ENCODE peak calls at places on chromosomes 7 and 10, in seven cellular contexts. L is hippocampal formation, U is DMS53, F is epithelial cell of proximal tubule, R is SW480, D is HuH-7.5, G is A549. W is an unnamed sample.

GRCh38 chr7:43325595-43325994 is 213.1 kb downstream of the HECW1 start:
- DNase-seq in L (no peak), U (no peak), F (no peak), R (no peak), D (no peak), G (no peak), W (no peak)

GRCh38 chr7:86282014-86282682 is 361.6 kb upstream of the GRM3 start:
- DNase-seq in L (no peak), U (no peak), F (no peak), R (no peak), D (peak), G (no peak), W (no peak)

GRCh38 chr7:158399762-158400161 is 187.9 kb downstream of the PTPRN2 start:
- DNase-seq in L (no peak), U (no peak), F (no peak), R (no peak), D (no peak), G (no peak), W (no peak)

GRCh38 chr7:55192718-55193117 is 172.4 kb upstream of the LANCL2 start:
- DNase-seq in L (no peak), U (no peak), F (no peak), R (no peak), D (no peak), G (no peak), W (no peak)

GRCh38 chr7:43642897-43643630 is 60.2 kb downstream of the STK17A start:
- DNase-seq in L (no peak), U (no peak), F (no peak), R (no peak), D (no peak), G (no peak), W (no peak)

GRCh38 chr7:106239406-106239805 is 45.4 kb downstream of the NAMPT start:
- DNase-seq in L (no peak), U (no peak), F (no peak), R (no peak), D (no peak), G (no peak), W (no peak)

GRCh38 chr10:58414270-58415041 is 29.2 kb downstream of the TFAM start:
- DNase-seq in L (peak), U (peak), F (peak), R (peak), D (peak), G (peak), W (peak)

GRCh38 chr10:96643920-96644319 is 57.1 kb upstream of the TM9SF3 start:
- DNase-seq in L (no peak), U (no peak), F (no peak), R (no peak), D (no peak), G (no peak), W (no peak)

GRCh38 chr10:68074404-68074774 is 694 bp downstream of the HERC4 start:
- DNase-seq in L (peak), U (peak), F (no peak), R (peak), D (no peak), G (no peak), W (no peak)

GRCh38 chr7:66840316-66840715 is 80.7 kb upstream of the TMEM248 start:
- DNase-seq in L (no peak), U (no peak), F (no peak), R (no peak), D (no peak), G (no peak), W (no peak)

GRCh38 chr7:92698237-92698841 is 108.1 kb upstream of the FAM133B start:
- DNase-seq in L (peak), U (no peak), F (peak), R (peak), D (no peak), G (peak), W (peak)

GRCh38 chr10:78410046-78410965 is 376.6 kb downstream of the RPS24 start:
- DNase-seq in L (no peak), U (no peak), F (no peak), R (no peak), D (no peak), G (no peak), W (no peak)

GRCh38 chr7:90692396-90692795 is 96.3 kb downstream of the CDK14 start:
- DNase-seq in L (no peak), U (peak), F (no peak), R (no peak), D (no peak), G (no peak), W (no peak)

GRCh38 chr10:5720182-5720581 is 35.5 kb downstream of the TASOR2 start:
- DNase-seq in L (no peak), U (no peak), F (no peak), R (no peak), D (no peak), G (no peak), W (no peak)

GRCh38 chr7:64882341-64883112 is 20.5 kb upstream of the ZNF273 start:
- DNase-seq in L (peak), U (peak), F (no peak), R (no peak), D (no peak), G (no peak), W (no peak)

GRCh38 chr7:35646289-35647033 is 48.5 kb downstream of the HERPUD2 start:
- DNase-seq in L (no peak), U (peak), F (no peak), R (no peak), D (no peak), G (no peak), W (no peak)

GRCh38 chr10:128400564-128400963 is 274.3 kb upstream of the MKI67 start:
- DNase-seq in L (no peak), U (no peak), F (no peak), R (no peak), D (no peak), G (no peak), W (no peak)

GRCh38 chr7:108358553-108358952 is 97.7 kb downstream of the NRCAM start:
- DNase-seq in L (no peak), U (peak), F (peak), R (peak), D (peak), G (peak), W (peak)

GRCh38 chr10:116170815-116171250 is 102.2 kb downstream of the GFRA1 start:
- DNase-seq in L (no peak), U (no peak), F (no peak), R (no peak), D (no peak), G (no peak), W (no peak)